ENCODE peak calls at places on chromosomes 2 and 18, in four cellular contexts. Q, A, X and Y are unnamed samples.
A peak's percentile ranks its signal among the peaks of the same experiment; 100 is the strongest.

GRCh38 chr2:167196461-167197252 is 308.4 kb downstream of the XIRP2 start:
- DNase-seq in Q (no peak), A (no peak), X (no peak), Y (no peak)

GRCh38 chr2:239937866-239938640 is 87.1 kb downstream of the NDUFA10 start:
- DNase-seq in Q (no peak), A (no peak), X (no peak), Y (peak; percentile 8)

GRCh38 chr18:52670903-52671302 is 330.9 kb downstream of the DCC start:
- DNase-seq in Q (no peak), A (no peak), X (peak; percentile 4), Y (peak; percentile 16)

GRCh38 chr2:16088035-16088696 is 147.8 kb downstream of the MYCN start:
- DNase-seq in Q (no peak), A (no peak), X (no peak), Y (no peak)

GRCh38 chr2:240712121-240712520 is 20.5 kb downstream of the AQP12A start:
- DNase-seq in Q (no peak), A (no peak), X (no peak), Y (no peak)

GRCh38 chr2:157691695-157692094 is 63.0 kb upstream of the ACVR1C start:
- DNase-seq in Q (no peak), A (no peak), X (no peak), Y (no peak)

GRCh38 chr2:238202326-238203103 is 980 bp downstream of the ILKAP start:
- DNase-seq in Q (no peak), A (no peak), X (no peak), Y (no peak)

GRCh38 chr2:219104107-219105050 is 43.7 kb upstream of the IHH start:
- DNase-seq in Q (no peak), A (no peak), X (peak; percentile 66), Y (no peak)

DNA sequence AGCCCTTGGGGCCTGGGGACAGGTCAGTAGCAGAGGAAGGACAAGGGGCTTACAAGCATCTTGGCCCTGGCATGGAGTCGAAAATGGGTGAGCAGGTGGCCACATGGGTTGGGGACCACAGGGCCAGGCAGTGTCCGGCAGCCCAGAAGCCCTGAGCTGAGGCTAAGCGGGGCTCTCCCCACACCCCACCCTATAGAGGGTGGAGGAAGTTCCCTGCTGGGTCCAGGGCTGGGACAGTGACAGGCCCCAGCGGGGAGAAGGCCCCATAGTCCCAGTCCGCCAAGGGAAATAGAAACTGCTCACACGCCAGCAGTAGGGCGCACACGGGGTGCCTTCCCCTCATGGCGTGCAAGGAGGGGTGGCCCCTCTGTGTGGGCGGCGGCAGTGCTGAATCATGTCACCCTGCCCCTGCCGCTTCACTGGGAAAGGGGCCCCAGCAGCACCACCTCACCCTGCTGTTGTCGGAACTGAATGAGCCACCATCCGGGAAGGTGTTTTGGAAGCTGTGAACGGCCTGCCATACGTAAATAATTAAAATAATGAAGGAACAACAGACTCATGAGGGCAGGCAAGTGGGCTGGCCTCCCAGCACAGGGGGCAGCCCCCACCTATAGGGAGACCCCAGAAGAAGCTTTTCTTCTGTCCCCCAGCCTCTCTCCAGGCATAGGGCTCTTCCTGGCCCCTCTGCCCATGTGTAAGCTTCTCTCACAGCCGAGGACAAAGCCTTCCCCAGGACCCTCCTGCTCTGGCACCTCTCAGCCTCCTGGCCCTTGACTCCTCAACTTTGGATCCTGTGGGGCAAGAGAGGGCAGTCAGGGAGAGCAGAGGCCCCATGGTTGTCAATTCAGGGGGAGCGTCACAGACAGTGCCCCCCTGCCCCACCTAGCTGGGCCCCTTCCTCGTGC is 12.7 kb upstream of the DUSP2 start:
- DNase-seq in Q (no peak), A (no peak), X (no peak), Y (no peak)
- TF ChIP-seq POLR2A in Q (no peak), A (no peak), X (no peak), Y (no peak)

GRCh38 chr2:223619486-223620129 is 17.4 kb upstream of the SCG2 start:
- DNase-seq in Q (no peak), A (no peak), X (no peak), Y (no peak)
- H3K27me3 ChIP-seq in Q (no peaks in the 10 kb centered on the region), A (no peaks in the 10 kb centered on the region), X (peaks cover 5% of the 10 kb centered on the region), Y (no peaks in the 10 kb centered on the region)

DNA sequence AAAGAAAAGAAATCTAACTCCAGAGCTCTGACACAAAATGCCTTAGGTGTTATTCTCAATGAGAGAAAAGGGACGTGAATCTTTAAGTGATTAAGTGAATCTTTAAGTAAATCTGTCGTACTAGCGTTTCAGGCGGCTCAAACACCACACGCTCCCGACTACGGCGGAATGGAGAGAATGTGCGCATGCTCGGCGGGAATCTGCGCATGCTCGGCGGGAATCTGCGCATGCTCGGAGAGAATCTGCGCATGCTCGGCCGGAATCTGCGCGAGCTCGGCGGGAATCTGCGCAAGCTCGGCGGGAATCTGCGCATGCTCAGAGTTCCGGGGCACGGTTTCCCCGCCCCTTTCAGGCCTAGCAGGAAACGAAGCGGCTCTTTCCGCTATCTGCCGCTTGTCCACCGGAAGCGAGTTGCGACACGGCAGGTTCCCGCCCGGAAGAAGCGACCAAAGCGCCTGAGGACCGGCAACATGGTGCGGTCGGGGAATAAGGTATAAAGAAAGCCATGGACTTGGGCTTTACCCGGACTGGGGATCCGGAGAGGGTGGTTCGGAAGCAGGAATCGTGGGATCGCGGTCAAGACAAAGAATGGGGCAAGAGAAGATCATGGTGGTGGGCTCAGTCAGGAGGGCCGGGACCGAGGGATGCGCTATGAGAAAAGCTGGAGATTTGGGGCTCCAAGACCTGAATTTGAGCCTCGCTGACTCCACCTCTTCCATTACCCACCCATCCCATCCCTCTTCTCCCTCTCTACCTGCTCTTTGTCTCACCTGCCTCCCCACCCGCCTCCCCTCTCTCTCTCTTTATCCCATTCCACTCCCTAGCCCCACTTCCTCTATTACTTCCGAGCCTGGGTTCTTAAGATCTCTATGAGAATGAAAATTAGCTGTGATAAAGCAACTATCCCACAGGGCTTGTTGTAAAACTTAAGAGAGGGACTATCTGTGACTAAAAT is at the start of gene XRCC5:
- DNase-seq in Q (peak; percentile 64), A (peak; percentile 93), X (peak; percentile 96), Y (peak; percentile 94)
- TF ChIP-seq POLR2A in Q (peak; percentile 67), A (peak; percentile 47), X (peak; percentile 78), Y (no peak)

DNA sequence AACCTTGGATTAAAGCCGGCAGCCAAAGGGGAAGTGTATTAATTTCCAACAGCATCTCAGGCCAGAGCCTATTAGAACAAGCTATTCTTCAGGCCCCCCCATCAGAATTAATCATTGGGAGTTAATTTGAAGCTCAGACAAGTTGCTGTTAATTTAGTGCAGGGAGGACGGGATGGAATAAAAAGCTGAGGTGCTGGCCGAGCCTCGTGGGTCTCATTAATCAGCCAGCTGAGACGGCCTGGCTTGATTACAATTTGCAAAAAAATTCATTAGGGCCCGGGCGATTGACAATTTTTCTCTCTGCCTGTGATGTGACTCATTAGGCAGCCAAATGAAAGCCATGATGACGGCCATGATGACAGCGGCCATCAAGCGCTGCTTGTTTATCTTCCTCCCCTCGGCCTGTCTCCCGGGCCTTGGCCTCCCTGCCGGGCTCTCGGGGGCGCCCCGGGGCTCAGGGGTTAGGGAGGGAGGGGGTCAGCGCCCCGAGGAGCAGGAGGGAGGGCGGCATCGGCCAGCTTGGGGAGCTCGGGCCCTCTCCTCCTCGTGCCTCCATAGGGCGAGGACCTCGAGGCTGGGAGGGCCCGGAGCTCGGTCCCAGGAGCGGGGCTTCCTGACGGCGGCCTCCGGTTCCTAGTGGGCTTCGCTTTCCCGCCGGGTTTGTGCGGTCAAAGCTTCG is 5.2 kb downstream of the GBX2 start:
- DNase-seq in Q (no peak), A (no peak), X (no peak), Y (no peak)
- H3K27me3 ChIP-seq in Q (peaks cover 63% of the 10 kb centered on the region), A (peaks cover 15% of the 10 kb centered on the region), X (peaks cover 88% of the 10 kb centered on the region), Y (no peaks in the 10 kb centered on the region)